ENCODE peak calls at places on chromosomes 16 and 17, in seven cellular contexts. F is activated CD8-positive, alpha-beta memory T cell treated with anti-CD3 and anti-CD28 coated beads, Interleukin-2, amount 10 ng/mL, durations not matched to agents 7 days and 5 days; U is ELR; J is aorta; A is AG20443; D is left ventricle myocardium inferior; G is Peyer's patch. K is an unnamed sample.

GRCh38 chr17:45915263-45915662 is 20.9 kb downstream of the MAPT start:
- DNase-seq in D (no peak), F (no peak), J (no peak), A (no peak), U (no peak), G (no peak), K (no peak)

GRCh38 chr17:83010323-83011200 is 68.8 kb upstream of the METRNL start:
- DNase-seq in U (peak; percentile 26), J (no peak), A (peak; percentile 78), D (no peak), F (no peak), G (no peak), K (no peak)

GRCh38 chr16:27826081-27826892 is 237.2 kb downstream of the GSG1L start:
- DNase-seq in D (no peak), A (no peak), F (no peak), U (no peak), G (no peak), J (no peak), K (peak; percentile 28)

GRCh38 chr17:43020030-43020621 is 2.1 kb downstream of the VAT1 start:
- DNase-seq in A (no peak), D (no peak), G (no peak), U (no peak), F (no peak), J (peak; percentile 41), K (no peak)

GRCh38 chr17:82931696-82932060 is 91.9 kb upstream of the ZNF750 start:
- DNase-seq in U (peak; percentile 96), F (no peak), D (peak; percentile 70), J (peak; percentile 85), G (peak; percentile 60), A (peak; percentile 81), K (peak; percentile 92)

GRCh38 chr16:13480801-13481200 is 439.2 kb upstream of the ERCC4 start:
- DNase-seq in F (no peak), J (no peak), G (no peak), U (no peak), A (no peak), D (no peak), K (no peak)

GRCh38 chr16:2152695-2153506 is 2.7 kb upstream of the TRAF7 start:
- DNase-seq in J (no peak), A (no peak), F (no peak), G (peak; percentile 79), U (peak; percentile 47), D (no peak), K (no peak)

GRCh38 chr17:33209671-33210070 is 83.4 kb downstream of the ASIC2 start:
- DNase-seq in U (no peak), G (no peak), D (no peak), F (no peak), A (no peak), J (no peak), K (no peak)

GRCh38 chr16:19912445-19913305 is 28.0 kb upstream of the GPRC5B start:
- DNase-seq in F (no peak), D (no peak), U (peak; percentile 57), J (no peak), G (no peak), A (peak; percentile 24), K (no peak)

GRCh38 chr17:56395787-56396186 is 197.7 kb upstream of the NOG start:
- DNase-seq in D (no peak), U (no peak), J (no peak), A (no peak), G (no peak), F (no peak), K (no peak)

GRCh38 chr17:47633996-47634395 is 15.7 kb upstream of the KPNB1 start:
- DNase-seq in J (no peak), G (no peak), D (no peak), U (no peak), A (no peak), F (no peak), K (no peak)

GRCh38 chr16:65657051-65657450 is 535.2 kb upstream of the CDH11 start:
- DNase-seq in F (no peak), J (no peak), G (no peak), A (no peak), D (no peak), U (no peak), K (no peak)

GRCh38 chr16:15822957-15823356 is 33.9 kb downstream of the MYH11 start:
- DNase-seq in F (no peak), G (no peak), J (peak; percentile 89), U (no peak), D (no peak), A (no peak), K (peak; percentile 31)

GRCh38 chr16:52812945-52813556 is 239.6 kb downstream of the CHD9NB start:
- DNase-seq in A (peak; percentile 12), J (no peak), F (no peak), G (no peak), D (no peak), U (peak; percentile 72), K (no peak)

K was measured in sciatic nerve.